ENCODE peak calls at places on chromosomes 16 and 17, in ten cellular contexts. One of them, this sample, is unnamed.
A peak's percentile ranks its signal among the peaks of the same experiment; 100 is the strongest.

GRCh38 chr16:84253173-84253572 is 13.4 kb upstream of the KCNG4 start:
- DNase-seq in SK-N-SH: no peak
- DNase-seq in ovary: no peak
- DNase-seq in suprapubic skin: no peak
- DNase-seq in sigmoid colon: no peak
- DNase-seq in stomach: no peak
- DNase-seq in A549: no peak
- DNase-seq in GM12878: no peak
- DNase-seq in K562: no peak
- DNase-seq in tibial nerve: no peak
- DNase-seq in this sample: no peak

GRCh38 chr17:17503566-17504130 is 7.5 kb upstream of the RASD1 start:
- DNase-seq in A549: no peak
- DNase-seq in K562: no peak
- DNase-seq in tibial nerve: no peak
- DNase-seq in sigmoid colon: peak; percentile 55
- DNase-seq in stomach: no peak
- DNase-seq in GM12878: no peak
- DNase-seq in SK-N-SH: no peak
- DNase-seq in suprapubic skin: no peak
- DNase-seq in ovary: no peak
- DNase-seq in this sample: no peak

GRCh38 chr16:26599786-26600107 is 467.0 kb upstream of the C16orf82 start:
- DNase-seq in tibial nerve: no peak
- DNase-seq in ovary: no peak
- DNase-seq in A549: no peak
- DNase-seq in GM12878: no peak
- DNase-seq in suprapubic skin: no peak
- DNase-seq in K562: no peak
- DNase-seq in stomach: no peak
- DNase-seq in sigmoid colon: no peak
- DNase-seq in SK-N-SH: no peak
- DNase-seq in this sample: no peak

GRCh38 chr17:83161298-83162034 is 82.1 kb downstream of the METRNL start:
- DNase-seq in A549: no peak
- DNase-seq in SK-N-SH: no peak
- DNase-seq in K562: no peak
- DNase-seq in ovary: peak; percentile 67
- DNase-seq in tibial nerve: peak; percentile 4
- DNase-seq in sigmoid colon: peak; percentile 40
- DNase-seq in GM12878: no peak
- DNase-seq in suprapubic skin: no peak
- DNase-seq in stomach: no peak
- DNase-seq in this sample: no peak

GRCh38 chr17:77374170-77374936 is 233.6 kb downstream of the SEC14L1 start:
- DNase-seq in GM12878: no peak
- DNase-seq in A549: no peak
- DNase-seq in tibial nerve: peak; percentile 69
- DNase-seq in suprapubic skin: peak; percentile 93
- DNase-seq in sigmoid colon: peak; percentile 97
- DNase-seq in K562: peak; percentile 78
- DNase-seq in stomach: peak; percentile 87
- DNase-seq in SK-N-SH: peak; percentile 93
- DNase-seq in ovary: peak; percentile 81
- DNase-seq in this sample: peak; percentile 78

GRCh38 chr16:7505495-7505894 is 172.8 kb downstream of the RBFOX1 start:
- DNase-seq in GM12878: no peak
- DNase-seq in tibial nerve: no peak
- DNase-seq in suprapubic skin: no peak
- DNase-seq in K562: no peak
- DNase-seq in SK-N-SH: no peak
- DNase-seq in stomach: no peak
- DNase-seq in sigmoid colon: no peak
- DNase-seq in A549: no peak
- DNase-seq in ovary: no peak
- DNase-seq in this sample: no peak

GRCh38 chr16:89701425-89702406 is at the start of gene SPATA2L:
- DNase-seq in sigmoid colon: peak; percentile 89
- DNase-seq in GM12878: peak; percentile 73
- DNase-seq in tibial nerve: peak; percentile 62
- DNase-seq in SK-N-SH: peak; percentile 99
- DNase-seq in K562: peak; percentile 96
- DNase-seq in ovary: peak; percentile 92
- DNase-seq in A549: peak; percentile 92
- DNase-seq in stomach: peak; percentile 98
- DNase-seq in suprapubic skin: peak; percentile 94
- DNase-seq in this sample: peak; percentile 98

GRCh38 chr16:89489731-89490385 is 503 bp downstream of the ANKRD11 start:
- DNase-seq in suprapubic skin: no peak
- DNase-seq in ovary: peak; percentile 63
- DNase-seq in tibial nerve: no peak
- DNase-seq in K562: peak; percentile 52
- DNase-seq in SK-N-SH: peak; percentile 54
- DNase-seq in stomach: no peak
- DNase-seq in sigmoid colon: no peak
- DNase-seq in A549: no peak
- DNase-seq in GM12878: no peak
- DNase-seq in this sample: no peak

GRCh38 chr16:4511441-4512082 is 27.0 kb downstream of the CDIP1 start:
- DNase-seq in A549: peak; percentile 80
- DNase-seq in SK-N-SH: peak; percentile 77
- DNase-seq in K562: peak; percentile 57
- DNase-seq in ovary: no peak
- DNase-seq in tibial nerve: peak; percentile 31
- DNase-seq in sigmoid colon: no peak
- DNase-seq in GM12878: no peak
- DNase-seq in stomach: peak; percentile 73
- DNase-seq in suprapubic skin: no peak
- DNase-seq in this sample: peak; percentile 56

GRCh38 chr16:21997693-21998480 is 3.0 kb downstream of the PDZD9 start:
- DNase-seq in suprapubic skin: no peak
- DNase-seq in ovary: no peak
- DNase-seq in K562: no peak
- DNase-seq in A549: no peak
- DNase-seq in sigmoid colon: no peak
- DNase-seq in tibial nerve: no peak
- DNase-seq in SK-N-SH: no peak
- DNase-seq in stomach: no peak
- DNase-seq in GM12878: no peak
- DNase-seq in this sample: no peak

GRCh38 chr16:89150090-89150835 is 21.3 kb upstream of the CDH15 start:
- DNase-seq in SK-N-SH: peak; percentile 73
- DNase-seq in GM12878: no peak
- DNase-seq in tibial nerve: no peak
- DNase-seq in suprapubic skin: no peak
- DNase-seq in sigmoid colon: no peak
- DNase-seq in stomach: no peak
- DNase-seq in A549: no peak
- DNase-seq in ovary: no peak
- DNase-seq in K562: no peak
- DNase-seq in this sample: no peak

GRCh38 chr16:85995591-85996461 is 96.9 kb downstream of the IRF8 start:
- DNase-seq in K562: no peak
- DNase-seq in tibial nerve: no peak
- DNase-seq in ovary: no peak
- DNase-seq in sigmoid colon: peak; percentile 27
- DNase-seq in GM12878: peak; percentile 74
- DNase-seq in suprapubic skin: no peak
- DNase-seq in A549: no peak
- DNase-seq in SK-N-SH: no peak
- DNase-seq in stomach: peak; percentile 22
- DNase-seq in this sample: no peak

GRCh38 chr17:74864297-74864865 is 4.7 kb upstream of the GRIN2C start:
- DNase-seq in suprapubic skin: no peak
- DNase-seq in tibial nerve: no peak
- DNase-seq in GM12878: no peak
- DNase-seq in SK-N-SH: no peak
- DNase-seq in sigmoid colon: no peak
- DNase-seq in K562: peak; percentile 43
- DNase-seq in A549: no peak
- DNase-seq in ovary: no peak
- DNase-seq in stomach: no peak
- DNase-seq in this sample: no peak

GRCh38 chr16:22692916-22693646 is 120.9 kb upstream of the HS3ST2 start:
- DNase-seq in K562: no peak
- DNase-seq in SK-N-SH: no peak
- DNase-seq in ovary: no peak
- DNase-seq in tibial nerve: no peak
- DNase-seq in GM12878: no peak
- DNase-seq in sigmoid colon: no peak
- DNase-seq in suprapubic skin: no peak
- DNase-seq in stomach: no peak
- DNase-seq in A549: no peak
- DNase-seq in this sample: no peak

GRCh38 chr16:12639044-12639443 is 164.6 kb downstream of the CPPED1 start:
- DNase-seq in stomach: no peak
- DNase-seq in SK-N-SH: no peak
- DNase-seq in sigmoid colon: no peak
- DNase-seq in suprapubic skin: no peak
- DNase-seq in tibial nerve: no peak
- DNase-seq in GM12878: no peak
- DNase-seq in A549: no peak
- DNase-seq in ovary: no peak
- DNase-seq in K562: peak; percentile 75
- DNase-seq in this sample: no peak
- TF ChIP-seq EP300 in stomach: no peak
- TF ChIP-seq EP300 in SK-N-SH: no peak
- TF ChIP-seq EP300 in sigmoid colon: no peak
- TF ChIP-seq EP300 in suprapubic skin: no peak
- TF ChIP-seq EP300 in tibial nerve: no peak
- TF ChIP-seq EP300 in GM12878: no peak
- TF ChIP-seq EP300 in A549: no peak
- TF ChIP-seq EP300 in ovary: no peak
- TF ChIP-seq EP300 in K562: no peak
- TF ChIP-seq EP300 in this sample: no peak

DNA sequence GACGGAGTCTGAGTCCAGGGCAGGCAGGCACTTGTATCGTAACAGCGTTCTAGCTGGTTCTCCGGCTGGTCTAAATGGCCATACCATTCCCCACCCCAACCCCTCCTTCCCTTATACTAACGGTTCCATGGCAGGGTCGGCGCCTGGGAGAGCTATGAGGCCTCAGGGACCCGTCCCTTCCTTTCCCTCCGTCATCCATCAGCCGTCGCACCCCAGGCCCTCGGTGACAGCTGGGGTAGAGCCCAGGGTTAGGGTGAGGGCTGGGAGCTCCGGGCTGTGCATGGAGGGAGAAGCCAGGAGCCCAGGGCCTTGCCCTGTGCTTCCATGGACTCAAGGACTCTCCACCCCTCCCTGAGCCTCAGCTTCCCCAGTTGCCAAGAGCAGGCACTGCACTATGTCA is 101.4 kb downstream of the RBFOX3 start:
- DNase-seq in GM12878: no peak
- DNase-seq in sigmoid colon: no peak
- DNase-seq in tibial nerve: no peak
- DNase-seq in ovary: no peak
- DNase-seq in A549: no peak
- DNase-seq in stomach: no peak
- DNase-seq in suprapubic skin: no peak
- DNase-seq in SK-N-SH: no peak
- DNase-seq in K562: no peak
- DNase-seq in this sample: no peak
- H3K4me1 ChIP-seq in GM12878: no peaks in the 10 kb centered on the region
- H3K4me1 ChIP-seq in sigmoid colon: peaks cover 32% of the 10 kb centered on the region
- H3K4me1 ChIP-seq in tibial nerve: no peaks in the 10 kb centered on the region
- H3K4me1 ChIP-seq in ovary: no peaks in the 10 kb centered on the region
- H3K4me1 ChIP-seq in A549: no peaks in the 10 kb centered on the region
- H3K4me1 ChIP-seq in stomach: no peaks in the 10 kb centered on the region
- H3K4me1 ChIP-seq in suprapubic skin: no peaks in the 10 kb centered on the region
- H3K4me1 ChIP-seq in SK-N-SH: no peaks in the 10 kb centered on the region
- H3K4me1 ChIP-seq in K562: no peaks in the 10 kb centered on the region
- H3K4me1 ChIP-seq in this sample: no peaks in the 10 kb centered on the region

GRCh38 chr16:68264128-68265077 is at the start of gene SLC7A6:
- DNase-seq in ovary: peak; percentile 74
- DNase-seq in stomach: peak; percentile 79
- DNase-seq in sigmoid colon: peak; percentile 85
- DNase-seq in tibial nerve: peak; percentile 57
- DNase-seq in suprapubic skin: peak; percentile 88
- DNase-seq in A549: peak; percentile 94
- DNase-seq in K562: peak; percentile 91
- DNase-seq in GM12878: no peak
- DNase-seq in SK-N-SH: peak; percentile 93
- DNase-seq in this sample: peak; percentile 82
- TF ChIP-seq EP300 in ovary: no peak
- TF ChIP-seq EP300 in stomach: no peak
- TF ChIP-seq EP300 in sigmoid colon: no peak
- TF ChIP-seq EP300 in tibial nerve: no peak
- TF ChIP-seq EP300 in suprapubic skin: no peak
- TF ChIP-seq EP300 in A549: no peak
- TF ChIP-seq EP300 in K562: no peak
- TF ChIP-seq EP300 in GM12878: no peak
- TF ChIP-seq EP300 in SK-N-SH: peak; percentile 23
- TF ChIP-seq EP300 in this sample: no peak

GRCh38 chr17:13002761-13003453 is 14.9 kb downstream of the ELAC2 start:
- DNase-seq in tibial nerve: peak; percentile 97
- DNase-seq in ovary: peak; percentile 86
- DNase-seq in sigmoid colon: peak; percentile 86
- DNase-seq in K562: peak; percentile 48
- DNase-seq in suprapubic skin: no peak
- DNase-seq in SK-N-SH: peak; percentile 78
- DNase-seq in A549: peak; percentile 80
- DNase-seq in GM12878: no peak
- DNase-seq in stomach: peak; percentile 84
- DNase-seq in this sample: peak; percentile 80

GRCh38 chr17:13004336-13004735 is 13.5 kb downstream of the ELAC2 start:
- DNase-seq in A549: no peak
- DNase-seq in tibial nerve: no peak
- DNase-seq in GM12878: no peak
- DNase-seq in K562: no peak
- DNase-seq in suprapubic skin: no peak
- DNase-seq in ovary: no peak
- DNase-seq in stomach: no peak
- DNase-seq in SK-N-SH: no peak
- DNase-seq in sigmoid colon: peak; percentile 3
- DNase-seq in this sample: no peak

GRCh38 chr17:13003927-13004326 is 13.9 kb downstream of the ELAC2 start:
- DNase-seq in stomach: no peak
- DNase-seq in sigmoid colon: peak; percentile 19
- DNase-seq in SK-N-SH: no peak
- DNase-seq in A549: no peak
- DNase-seq in tibial nerve: no peak
- DNase-seq in GM12878: no peak
- DNase-seq in ovary: no peak
- DNase-seq in K562: no peak
- DNase-seq in suprapubic skin: no peak
- DNase-seq in this sample: no peak

GRCh38 chr17:13001991-13002615 is 15.7 kb downstream of the ELAC2 start:
- DNase-seq in tibial nerve: no peak
- DNase-seq in stomach: no peak
- DNase-seq in A549: no peak
- DNase-seq in sigmoid colon: peak; percentile 59
- DNase-seq in K562: no peak
- DNase-seq in suprapubic skin: no peak
- DNase-seq in SK-N-SH: no peak
- DNase-seq in ovary: no peak
- DNase-seq in GM12878: no peak
- DNase-seq in this sample: no peak

GRCh38 chr17:13003454-13003851 is 14.4 kb downstream of the ELAC2 start:
- DNase-seq in SK-N-SH: no peak
- DNase-seq in suprapubic skin: no peak
- DNase-seq in GM12878: no peak
- DNase-seq in stomach: no peak
- DNase-seq in sigmoid colon: peak; percentile 62
- DNase-seq in K562: no peak
- DNase-seq in A549: no peak
- DNase-seq in ovary: no peak
- DNase-seq in tibial nerve: no peak
- DNase-seq in this sample: no peak
- H3K4me1 ChIP-seq in SK-N-SH: no peaks in the 10 kb centered on the region
- H3K4me1 ChIP-seq in suprapubic skin: no peaks in the 10 kb centered on the region
- H3K4me1 ChIP-seq in GM12878: no peaks in the 10 kb centered on the region
- H3K4me1 ChIP-seq in stomach: no peaks in the 10 kb centered on the region
- H3K4me1 ChIP-seq in sigmoid colon: no peaks in the 10 kb centered on the region
- H3K4me1 ChIP-seq in K562: peaks cover 4% of the 10 kb centered on the region
- H3K4me1 ChIP-seq in A549: no peaks in the 10 kb centered on the region
- H3K4me1 ChIP-seq in ovary: peaks cover 4% of the 10 kb centered on the region
- H3K4me1 ChIP-seq in tibial nerve: no peaks in the 10 kb centered on the region
- H3K4me1 ChIP-seq in this sample: no peaks in the 10 kb centered on the region